ENCODE peak calls at places on chromosomes 16 and 17, in four cellular contexts. Y is AG10803, Q is cardiac fibroblast, E is AG09319. T is an unnamed sample.
A peak's percentile ranks its signal among the peaks of the same experiment; 100 is the strongest.

GRCh38 chr16:67268136-67268579 is 11.2 kb upstream of the PLEKHG4 start:
- DNase-seq in Y (peak; percentile 93), Q (peak; percentile 97), E (peak; percentile 92), T (no peak)

GRCh38 chr16:66491716-66492064 is 58.2 kb downstream of the TK2 start:
- DNase-seq in Y (no peak), Q (no peak), E (no peak), T (no peak)

GRCh38 chr17:7956208-7956965 is 24.4 kb downstream of the CNTROB start:
- DNase-seq in Y (peak; percentile 11), Q (peak; percentile 93), E (no peak), T (no peak)

GRCh38 chr17:8153957-8154607 is 1.9 kb upstream of the PER1 start:
- DNase-seq in Y (peak; percentile 99), Q (peak; percentile 100), E (peak; percentile 99), T (peak; percentile 71)

GRCh38 chr17:57676543-57676942 is 68.6 kb downstream of the CCDC182 start:
- DNase-seq in Y (no peak), Q (no peak), E (no peak), T (no peak)

GRCh38 chr16:14020141-14020540 is 51.0 kb upstream of the MRTFB start:
- DNase-seq in Y (no peak), Q (no peak), E (no peak), T (no peak)

GRCh38 chr16:12458591-12459400 is 344.9 kb downstream of the CPPED1 start:
- DNase-seq in Y (no peak), Q (no peak), E (no peak), T (no peak)

GRCh38 chr17:74776990-74777389 is 845 bp upstream of the NAT9 start:
- DNase-seq in Y (no peak), Q (no peak), E (no peak), T (no peak)

GRCh38 chr17:68771867-68772515 is 170.8 kb upstream of the FAM20A start:
- DNase-seq in Y (peak; percentile 85), Q (peak; percentile 91), E (peak; percentile 56), T (no peak)

GRCh38 chr17:32519769-32520701 is 33.2 kb downstream of the CDK5R1 start:
- DNase-seq in Y (peak; percentile 36), Q (no peak), E (no peak), T (no peak)

GRCh38 chr16:7400117-7400890 is 67.7 kb downstream of the RBFOX1 start:
- DNase-seq in Y (no peak), Q (no peak), E (no peak), T (no peak)

GRCh38 chr16:7399296-7399695 is 66.7 kb downstream of the RBFOX1 start:
- DNase-seq in Y (no peak), Q (no peak), E (no peak), T (no peak)

GRCh38 chr16:7404217-7404616 is 71.6 kb downstream of the RBFOX1 start:
- DNase-seq in Y (no peak), Q (no peak), E (no peak), T (no peak)

GRCh38 chr16:7408700-7409340 is 76.2 kb downstream of the RBFOX1 start:
- DNase-seq in Y (no peak), Q (no peak), E (no peak), T (no peak)

DNA sequence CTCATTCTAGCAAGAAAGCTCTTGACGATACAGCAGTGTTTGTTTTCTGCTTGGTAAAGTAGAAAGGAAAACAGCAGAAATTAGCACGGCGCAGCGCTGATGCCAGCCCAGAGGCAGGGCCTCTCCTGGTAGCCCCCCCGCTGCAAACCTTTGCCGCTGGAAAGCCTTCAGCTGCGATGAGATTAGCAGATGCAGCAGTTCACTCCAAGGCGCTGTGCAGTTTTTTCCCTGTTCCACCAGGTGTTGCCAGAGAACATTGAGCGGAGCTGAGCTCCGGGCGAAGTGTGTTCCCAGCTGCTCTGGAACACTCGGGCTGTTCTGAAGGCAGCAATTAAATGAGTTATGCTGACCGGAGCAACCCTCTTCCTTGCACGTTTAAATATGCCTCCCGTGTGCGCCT is 72.5 kb downstream of the RBFOX1 start:
- DNase-seq in Y (peak; percentile 4), Q (no peak), E (no peak), T (no peak)
- TF ChIP-seq CTCF in Y (peak; percentile 32), Q (no peak), E (no peak), T (no peak)

GRCh38 chr17:17191346-17191792 is 14.8 kb downstream of the PLD6 start:
- DNase-seq in Y (peak; percentile 77), Q (peak; percentile 61), E (no peak), T (no peak)

GRCh38 chr17:17191961-17192381 is 14.2 kb downstream of the PLD6 start:
- DNase-seq in Y (no peak), Q (no peak), E (no peak), T (no peak)

GRCh38 chr17:17188586-17188985 is 17.5 kb downstream of the PLD6 start:
- DNase-seq in Y (no peak), Q (no peak), E (no peak), T (no peak)

GRCh38 chr17:17189559-17189958 is 16.6 kb downstream of the PLD6 start:
- DNase-seq in Y (no peak), Q (no peak), E (no peak), T (no peak)

GRCh38 chr17:17190188-17190587 is 15.9 kb downstream of the PLD6 start:
- DNase-seq in Y (no peak), Q (no peak), E (no peak), T (no peak)
- TF ChIP-seq CTCF in Y (no peak), Q (no peak), E (no peak), T (no peak)

DNA sequence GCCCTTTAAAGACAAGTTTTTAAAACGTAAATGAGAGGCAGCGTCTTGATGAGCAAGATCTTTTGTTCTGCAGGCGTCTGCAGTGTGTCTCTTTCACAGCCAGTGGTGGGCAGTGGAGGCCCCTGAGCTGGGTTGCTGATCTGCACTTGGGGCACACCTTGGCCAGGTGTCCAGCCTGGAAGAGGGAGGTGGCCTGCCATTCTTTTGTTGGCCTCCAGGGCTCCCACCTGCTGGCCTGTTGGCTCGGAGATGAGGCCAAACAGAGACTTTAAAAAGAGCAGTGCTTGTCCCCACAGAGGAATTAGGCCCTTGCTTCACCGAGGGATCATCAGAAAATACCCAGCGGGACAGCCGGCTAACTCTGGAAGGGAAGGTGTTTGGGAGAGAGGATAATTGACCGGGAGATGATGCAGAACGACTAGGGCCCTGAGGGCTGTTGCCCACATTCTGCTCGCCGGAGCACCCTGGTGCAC is 145.9 kb upstream of the PLCG2 start:
- DNase-seq in Y (no peak), Q (no peak), E (no peak), T (no peak)
- TF ChIP-seq CTCF in Y (no peak), Q (peak; percentile 14), E (no peak), T (no peak)

GRCh38 chr17:70875729-70876344 is 706.5 kb downstream of the KCNJ2 start:
- DNase-seq in Y (peak; percentile 11), Q (peak; percentile 79), E (no peak), T (no peak)

GRCh38 chr17:70881093-70881492 is 711.8 kb downstream of the KCNJ2 start:
- DNase-seq in Y (no peak), Q (no peak), E (no peak), T (no peak)

GRCh38 chr17:70882504-70882903 is 713.2 kb downstream of the KCNJ2 start:
- DNase-seq in Y (no peak), Q (no peak), E (no peak), T (no peak)

GRCh38 chr17:70879389-70879788 is 710.1 kb downstream of the KCNJ2 start:
- DNase-seq in Y (no peak), Q (no peak), E (no peak), T (no peak)
- TF ChIP-seq CTCF in Y (no peak), Q (no peak), E (no peak), T (no peak)

GRCh38 chr16:17930280-17930679 is 406.3 kb downstream of the NPIPA8 start:
- DNase-seq in Y (no peak), Q (no peak), E (no peak), T (no peak)
- TF ChIP-seq CTCF in Y (peak; percentile 12), Q (no peak), E (no peak), T (no peak)

DNA sequence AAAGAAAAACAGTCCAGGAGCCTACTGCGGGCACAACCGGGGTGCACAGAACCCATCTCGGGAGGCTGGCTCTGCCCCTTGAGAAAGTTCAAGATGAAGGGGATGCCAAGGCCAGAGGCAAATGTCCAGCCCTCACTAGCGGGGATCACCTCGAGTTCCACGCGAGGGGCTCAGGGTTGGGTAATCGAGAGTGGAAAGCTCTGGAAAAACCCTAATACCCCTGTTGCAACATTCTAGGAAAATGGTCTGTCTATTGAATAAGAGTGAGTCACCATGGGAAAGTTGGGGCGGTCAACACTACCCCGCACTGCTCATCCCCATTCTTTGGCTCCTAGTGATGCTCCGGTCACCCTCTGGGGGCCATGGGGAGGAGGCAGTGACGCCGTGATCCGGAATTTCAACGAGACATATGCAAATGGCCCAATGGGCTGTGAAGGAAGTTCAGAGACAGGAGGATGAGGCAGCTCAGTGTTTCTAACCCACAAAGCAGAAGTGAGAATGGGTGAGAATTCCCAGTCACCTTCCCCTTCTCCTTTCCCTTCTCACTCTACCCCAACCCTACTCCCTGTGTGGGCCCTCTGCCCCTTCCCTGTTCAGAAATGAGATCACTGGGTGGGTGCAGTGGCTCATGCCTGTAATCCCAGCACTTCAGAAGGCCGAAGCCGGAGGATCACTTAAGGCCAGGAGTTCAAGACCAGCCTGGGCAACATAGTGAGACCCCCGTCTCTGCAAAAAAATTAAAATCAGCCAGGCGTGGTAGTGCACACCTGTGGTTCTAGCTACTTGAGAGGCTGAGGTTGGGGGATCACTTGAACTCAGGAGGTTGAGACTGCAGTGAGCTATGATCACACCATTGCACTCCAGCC is 22.4 kb downstream of the SOCS3 start:
- DNase-seq in Y (peak; percentile 87), Q (peak; percentile 78), E (no peak), T (peak; percentile 66)
- TF ChIP-seq CTCF in Y (no peak), Q (no peak), E (no peak), T (no peak)

DNA sequence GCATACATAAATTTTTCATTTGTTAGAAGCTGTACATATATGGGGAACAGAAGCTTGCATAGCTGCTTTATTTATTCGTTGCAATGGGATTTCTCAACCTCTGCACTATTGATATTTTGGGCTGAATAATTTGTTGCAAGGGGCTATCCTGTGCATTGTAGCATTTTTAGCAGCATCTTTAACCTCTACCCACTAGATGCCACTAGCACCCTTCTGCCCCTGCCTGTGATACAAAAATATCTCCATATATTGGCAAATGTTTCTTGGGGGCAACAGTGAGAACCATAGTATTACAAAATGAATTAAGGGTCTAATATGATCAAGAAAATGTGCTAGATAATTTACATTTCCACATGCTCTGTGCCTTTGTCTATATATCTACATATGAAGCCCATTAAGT is 1401.0 kb downstream of the CDH11 start:
- DNase-seq in Y (no peak), Q (peak; percentile 22), E (no peak), T (no peak)
- TF ChIP-seq CTCF in Y (peak; percentile 48), Q (peak; percentile 7), E (peak; percentile 30), T (no peak)

DNA sequence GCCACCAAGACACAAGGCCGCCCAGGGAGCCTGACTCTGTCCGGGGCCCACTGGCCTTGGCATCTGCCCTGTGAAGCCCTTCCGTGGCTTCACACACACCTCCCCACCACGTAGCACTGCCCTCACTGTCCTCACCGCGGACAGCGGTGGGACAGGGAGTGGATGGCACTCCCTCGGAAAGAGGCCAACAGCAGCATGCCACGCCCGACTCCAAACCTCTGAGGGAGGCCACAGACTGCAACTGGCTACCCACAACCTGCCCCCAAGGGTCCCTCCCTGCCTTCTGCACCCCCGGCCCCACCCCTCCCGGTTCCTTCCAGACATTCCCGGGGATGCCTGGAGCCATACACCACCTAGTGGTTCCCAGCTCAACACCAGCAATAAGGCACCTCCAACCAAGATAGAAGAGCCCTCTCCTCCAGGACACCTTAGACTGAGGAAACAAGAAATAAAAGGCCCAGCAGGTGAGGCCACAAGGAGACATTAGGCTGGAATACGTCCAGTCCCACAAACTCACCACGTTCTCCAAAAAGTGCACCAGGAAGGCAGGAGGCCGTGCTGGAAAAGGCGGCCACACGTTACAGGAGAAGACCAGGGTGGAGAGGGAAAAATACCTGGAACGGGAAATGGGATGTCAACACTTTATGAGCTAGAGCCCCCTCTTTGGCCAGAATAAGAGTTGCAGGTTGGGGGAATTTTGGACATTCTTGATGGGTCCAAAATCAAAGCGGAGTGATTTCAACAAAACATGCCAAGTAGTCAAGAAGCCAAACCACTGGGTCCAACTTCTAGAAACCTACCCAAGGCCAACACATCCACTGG is 310.0 kb downstream of the SOX9 start:
- DNase-seq in Y (no peak), Q (peak; percentile 14), E (no peak), T (no peak)
- TF ChIP-seq CTCF in Y (peak; percentile 24), Q (peak; percentile 35), E (no peak), T (no peak)

T was measured in activated B cell treated with CpG ODN at 0.5 μM for 24 hours.